ENCODE peak calls at places on chromosome 21, in eight cellular contexts. R is tibial nerve; K is astrocyte; A is H9; V is MM.1S; X is CD4-positive, alpha-beta memory T cell; N is body of pancreas; U is RWPE1. I is an unnamed sample.
A peak's percentile ranks its signal among the peaks of the same experiment; 100 is the strongest.

GRCh38 chr21:46096997-46097825 is 701 bp upstream of the COL6A2 start:
- DNase-seq in V (no peak), A (peak; percentile 44), N (no peak), X (no peak), K (no peak), R (no peak), U (no peak), I (no peak)

GRCh38 chr21:14890141-14890540 is 174.7 kb downstream of the NRIP1 start:
- DNase-seq in A (no peak), U (no peak), V (no peak), X (no peak), K (no peak), N (no peak), R (no peak), I (no peak)

GRCh38 chr21:37532868-37533780 is 166.6 kb downstream of the DYRK1A start:
- DNase-seq in A (no peak), R (no peak), V (no peak), N (peak; percentile 31), U (peak; percentile 85), X (no peak), K (peak; percentile 70), I (no peak)

GRCh38 chr21:42559326-42559725 is 45.7 kb downstream of the SLC37A1 start:
- DNase-seq in U (no peak), A (no peak), X (no peak), R (no peak), N (no peak), K (no peak), V (no peak), I (no peak)

GRCh38 chr21:41753001-41753725 is 13.7 kb downstream of the RIPK4 start:
- DNase-seq in K (no peak), R (no peak), V (no peak), U (no peak), N (no peak), X (no peak), A (no peak), I (no peak)

GRCh38 chr21:29091032-29091431 is 17.6 kb upstream of the CCT8 start:
- DNase-seq in N (no peak), A (no peak), V (no peak), R (no peak), K (peak; percentile 76), U (peak; percentile 83), X (no peak), I (no peak)

GRCh38 chr21:42683371-42684108 is 30.1 kb downstream of the PDE9A start:
- DNase-seq in U (no peak), N (no peak), R (no peak), A (no peak), K (no peak), X (no peak), V (no peak), I (no peak)

GRCh38 chr21:46402421-46402820 is 56.3 kb upstream of the DIP2A start:
- DNase-seq in U (no peak), A (no peak), N (no peak), X (no peak), R (no peak), V (no peak), K (no peak), I (no peak)

GRCh38 chr21:43936186-43936967 is 71.4 kb downstream of the AGPAT3 start:
- DNase-seq in A (no peak), V (no peak), X (no peak), U (no peak), R (no peak), N (no peak), K (peak; percentile 30), I (no peak)
- H3K27ac ChIP-seq in A (no peak overlapping the region), V (no peak overlapping the region), X (no peak overlapping the region), U (peak overlapping the region; percentile 18), R (no peak overlapping the region), N (no peak overlapping the region), K (no peak overlapping the region), I (no peak overlapping the region)

DNA sequence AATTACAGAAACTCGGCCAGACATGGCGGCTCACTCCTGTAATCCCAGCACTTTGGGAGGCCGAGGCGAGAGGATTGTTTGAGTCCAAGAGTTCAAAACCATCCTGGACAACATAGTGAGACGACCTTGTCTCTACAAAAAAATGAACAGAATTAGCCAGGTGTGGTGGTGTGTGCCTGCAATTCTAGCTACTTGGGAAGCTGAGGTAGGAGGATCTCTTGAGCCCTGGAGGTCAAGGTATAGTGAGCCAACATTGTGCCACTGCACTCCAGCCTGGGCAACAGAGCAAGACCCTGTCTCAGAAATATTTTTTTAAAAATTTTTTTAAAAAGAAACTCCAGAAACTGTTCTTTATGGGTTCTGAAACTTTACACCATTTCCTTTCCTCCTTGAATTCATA is 38.4 kb upstream of the IFNGR2 start:
- DNase-seq in R (no peak), X (no peak), V (no peak), K (no peak), U (no peak), N (no peak), A (no peak), I (no peak)
- H3K27ac ChIP-seq in R (no peak overlapping the region), X (no peak overlapping the region), V (no peak overlapping the region), K (no peak overlapping the region), U (no peak overlapping the region), N (no peak overlapping the region), A (no peak overlapping the region), I (no peak overlapping the region)

DNA sequence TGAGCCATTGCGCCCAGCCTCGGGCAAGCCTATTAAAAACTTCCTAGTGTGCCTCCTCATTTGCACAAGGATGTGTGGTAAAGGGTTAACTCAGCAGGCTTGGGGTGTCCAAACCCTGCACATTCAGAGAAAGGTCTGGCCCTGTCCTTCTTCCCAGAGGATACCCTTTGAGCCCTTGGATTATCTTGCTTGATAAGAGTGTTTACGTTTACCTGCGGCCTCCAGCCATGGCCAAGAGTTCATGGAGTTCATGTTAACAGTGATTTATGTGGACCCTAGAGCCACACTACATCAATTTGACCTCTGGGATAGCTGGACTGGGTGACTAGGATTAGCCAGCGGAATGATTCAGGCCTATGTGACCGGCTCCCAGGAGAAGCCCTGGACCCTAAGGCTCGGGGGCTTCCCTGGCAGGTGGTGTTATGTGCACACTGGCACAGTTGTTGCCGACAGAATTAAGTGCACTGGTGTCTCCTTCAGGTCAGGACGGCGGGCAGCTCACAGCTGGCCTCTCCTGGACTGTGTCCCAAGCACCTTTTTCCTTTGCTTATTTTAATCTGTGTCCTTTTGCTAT is 7.7 kb upstream of the TCP10L start:
- DNase-seq in X (no peak), K (no peak), V (no peak), U (no peak), N (no peak), R (no peak), A (no peak), I (no peak)
- H3K27ac ChIP-seq in X (no peak overlapping the region), K (no peak overlapping the region), V (no peak overlapping the region), U (no peak overlapping the region), N (no peak overlapping the region), R (no peak overlapping the region), A (no peak overlapping the region), I (no peak overlapping the region)

DNA sequence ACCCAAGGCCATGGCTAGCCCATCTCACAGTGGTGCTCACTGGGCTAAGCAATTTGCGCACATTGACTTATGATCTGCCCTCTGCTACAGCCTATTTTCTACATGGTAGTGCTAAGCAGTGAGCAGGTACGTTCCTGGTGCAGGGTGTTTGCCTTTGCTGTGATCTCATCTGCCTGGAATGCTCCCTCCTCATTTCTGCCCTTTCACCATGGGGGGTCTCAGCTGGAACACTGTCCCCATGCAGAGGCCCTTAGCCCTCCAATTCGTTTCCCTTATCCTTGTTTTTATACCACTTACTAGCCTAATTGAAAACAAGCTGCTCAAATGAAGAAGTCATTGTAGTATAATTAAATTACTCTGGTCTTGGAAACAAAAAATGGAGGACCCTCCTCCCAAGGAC is 2.0 kb upstream of the B3GALT5 start:
- DNase-seq in U (no peak), N (peak; percentile 50), X (no peak), K (no peak), A (peak; percentile 76), R (no peak), V (no peak), I (peak; percentile 39)
- H3K27ac ChIP-seq in U (no peak overlapping the region), N (peak overlapping the region; percentile 81), X (no peak overlapping the region), K (no peak overlapping the region), A (no peak overlapping the region), R (no peak overlapping the region), V (no peak overlapping the region), I (no peak overlapping the region)

DNA sequence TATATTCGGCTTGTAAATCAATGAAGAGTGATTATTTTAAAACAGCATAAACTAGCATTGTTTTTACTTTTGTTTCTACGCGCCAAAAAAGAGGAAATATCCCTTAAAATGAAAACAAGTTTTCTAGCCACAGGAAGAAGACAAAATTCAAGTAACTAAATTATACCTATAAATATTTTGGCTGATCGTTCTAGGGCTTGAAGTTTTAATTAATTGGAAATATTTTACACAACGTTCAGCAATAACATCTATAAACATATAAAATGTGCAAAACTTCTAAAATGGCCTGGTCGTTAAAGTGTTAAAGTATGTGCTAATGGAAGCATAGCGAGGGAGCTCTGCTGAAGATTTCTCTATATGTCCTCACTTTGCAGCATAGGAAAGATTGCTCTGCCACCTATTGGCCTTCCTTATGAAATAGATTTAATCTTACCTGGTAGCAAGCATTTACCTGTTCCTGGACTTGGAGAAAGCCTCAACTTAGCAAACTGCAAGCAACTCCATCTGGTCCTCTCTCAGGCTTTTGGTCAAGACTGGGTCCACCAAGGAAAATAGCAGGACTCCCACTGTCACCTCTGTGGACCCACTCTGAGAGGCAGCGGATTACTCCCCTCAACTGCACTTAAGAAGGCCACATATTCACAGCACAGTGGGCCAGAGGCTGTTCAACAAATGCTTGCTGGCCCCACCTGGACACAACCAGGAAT is 351.3 kb upstream of the RUNX1 start:
- DNase-seq in N (peak; percentile 50), A (no peak), X (peak; percentile 60), V (peak; percentile 89), R (no peak), K (peak; percentile 59), U (peak; percentile 62), I (peak; percentile 22)
- H3K27ac ChIP-seq in N (no peak overlapping the region), A (no peak overlapping the region), X (no peak overlapping the region), V (no peak overlapping the region), R (no peak overlapping the region), K (peak overlapping the region; percentile 2), U (no peak overlapping the region), I (no peak overlapping the region)

I was measured in iPS DF 6.9.